ENCODE peak calls at places on chromosomes 11 and 22, in four cellular contexts. J is fibroblast of pulmonary artery, M is fibroblast of the aortic adventitia, R is psoas muscle. A is an unnamed sample.

GRCh38 chr11:19816040-19816439 is 103.4 kb downstream of the NAV2 start:
- DNase-seq in J (no peak), M (no peak), R (no peak), A (no peak)

GRCh38 chr22:48678171-48679135 is 1149.2 kb downstream of the BRD1 start:
- DNase-seq in J (no peak), M (no peak), R (peak), A (no peak)

GRCh38 chr11:10181811-10182210 is 112.2 kb downstream of the SBF2 start:
- DNase-seq in J (peak), M (peak), R (no peak), A (peak)

GRCh38 chr22:38422615-38423511 is 32.1 kb downstream of the KCNJ4 start:
- DNase-seq in J (no peak), M (no peak), R (no peak), A (no peak)

GRCh38 chr22:24994070-24994763 is 41.7 kb downstream of the KIAA1671 start:
- DNase-seq in J (no peak), M (peak), R (no peak), A (peak)

GRCh38 chr11:47886096-47886495 is 37.9 kb upstream of the NUP160 start:
- DNase-seq in J (peak), M (peak), R (no peak), A (peak)

GRCh38 chr22:17943533-17944204 is 80.7 kb downstream of the MICAL3 start:
- DNase-seq in J (no peak), M (no peak), R (no peak), A (no peak)

GRCh38 chr22:44479662-44480061 is 18.4 kb downstream of the RTL6 start:
- DNase-seq in J (no peak), M (no peak), R (no peak), A (no peak)

GRCh38 chr11:107713009-107713408 is 1.2 kb upstream of the SLN start:
- DNase-seq in J (no peak), M (no peak), R (no peak), A (no peak)

GRCh38 chr22:24119476-24119875 is 61.8 kb upstream of the SUSD2 start:
- DNase-seq in J (no peak), M (no peak), R (no peak), A (no peak)

GRCh38 chr11:64762277-64762915 is 2.6 kb upstream of the PYGM start:
- DNase-seq in J (no peak), M (no peak), R (peak), A (no peak)

DNA sequence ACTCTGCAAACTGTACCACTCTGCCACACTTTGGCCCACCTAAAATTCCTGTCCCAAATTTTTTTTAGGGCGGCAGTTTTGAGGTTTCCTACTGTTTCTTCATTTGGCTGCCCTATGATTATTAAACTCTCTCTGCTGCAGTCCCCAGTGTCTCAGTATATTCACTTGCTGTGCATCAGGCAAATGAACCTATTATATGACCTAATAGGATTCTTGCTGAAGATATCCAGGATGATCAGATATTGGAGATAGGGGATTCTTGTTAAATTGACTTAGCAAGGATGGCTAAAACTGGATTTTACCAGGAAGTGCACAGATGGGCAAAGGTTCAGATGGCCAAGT is 410.8 kb upstream of the DDI1 start:
- DNase-seq in J (no peak), M (no peak), R (no peak), A (no peak)
- TF ChIP-seq CTCF in J (no peak), M (no peak), R (no peak), A (no peak)

DNA sequence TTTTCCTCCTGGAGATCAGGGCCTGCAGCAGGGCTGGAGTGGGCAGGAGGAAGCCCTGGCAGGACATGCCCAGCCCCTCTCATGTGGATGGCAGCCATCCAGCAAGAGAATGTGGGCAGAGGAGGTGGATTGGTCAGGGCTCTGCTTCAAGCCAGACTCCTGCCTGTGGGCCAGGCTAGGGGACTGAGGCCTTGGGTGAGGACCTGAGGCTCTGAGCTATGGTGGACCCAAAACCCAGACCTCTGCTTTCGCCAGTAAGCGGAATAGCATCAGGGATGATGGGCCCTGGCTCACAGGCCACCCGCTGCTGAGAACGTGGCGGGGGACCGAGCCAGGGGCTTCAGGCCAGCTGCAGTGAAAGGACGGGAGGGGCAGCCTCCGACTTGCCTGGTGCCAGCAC is 57.4 kb downstream of the LINC01488 start:
- DNase-seq in J (no peak), M (no peak), R (no peak), A (no peak)
- TF ChIP-seq CTCF in J (no peak), M (no peak), R (no peak), A (no peak)

GRCh38 chr11:69943066-69943465 is 123.8 kb upstream of the FGF3 start:
- DNase-seq in J (no peak), M (peak), R (peak), A (no peak)
- TF ChIP-seq CTCF in J (no peak), M (no peak), R (no peak), A (no peak)

GRCh38 chr11:96091476-96091875 is 167.6 kb upstream of the MTMR2 start:
- DNase-seq in J (no peak), M (peak), R (no peak), A (no peak)
- TF ChIP-seq CTCF in J (no peak), M (peak), R (no peak), A (no peak)

GRCh38 chr11:128484172-128484571 is 103.2 kb downstream of the ETS1 start:
- DNase-seq in J (no peak), M (no peak), R (no peak), A (no peak)
- TF ChIP-seq CTCF in J (no peak), M (no peak), R (no peak), A (peak)

GRCh38 chr22:22955866-22956535 is 68.4 kb downstream of the IGLL5 start:
- DNase-seq in J (peak), M (peak), R (peak), A (peak)

GRCh38 chr22:22959147-22959827 is 71.7 kb downstream of the IGLL5 start:
- DNase-seq in J (peak), M (peak), R (peak), A (peak)

GRCh38 chr22:22955276-22955798 is 67.7 kb downstream of the IGLL5 start:
- DNase-seq in J (no peak), M (no peak), R (no peak), A (no peak)

GRCh38 chr22:22958621-22959020 is 71.0 kb downstream of the IGLL5 start:
- DNase-seq in J (no peak), M (no peak), R (no peak), A (no peak)

GRCh38 chr22:22957090-22957489 is 69.5 kb downstream of the IGLL5 start:
- DNase-seq in J (no peak), M (no peak), R (no peak), A (no peak)
- TF ChIP-seq CTCF in J (no peak), M (no peak), R (no peak), A (no peak)

GRCh38 chr11:114163830-114164401 is 104.4 kb downstream of the ZBTB16 start:
- DNase-seq in J (peak), M (no peak), R (peak), A (peak)
- TF ChIP-seq CTCF in J (no peak), M (no peak), R (no peak), A (no peak)

DNA sequence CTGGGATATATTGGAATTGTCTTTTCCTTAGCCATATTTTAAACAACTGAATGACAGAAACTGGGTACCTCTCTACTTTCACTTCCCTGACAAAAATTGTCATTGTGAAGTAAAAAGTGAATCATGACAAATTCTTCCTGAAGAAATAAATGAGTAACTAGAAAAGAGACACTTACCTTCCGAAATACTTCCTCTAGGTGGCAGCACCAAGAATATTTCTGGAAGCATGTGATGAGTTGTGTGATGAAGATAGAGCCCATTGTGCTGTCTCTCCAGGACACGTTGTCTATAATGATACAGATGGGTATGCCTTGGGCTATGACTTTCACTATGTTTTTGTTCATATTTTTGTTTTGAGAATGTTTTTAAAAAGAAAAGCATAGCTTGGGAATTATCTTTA is 21.5 kb downstream of the CASP4 start:
- DNase-seq in J (peak), M (peak), R (no peak), A (peak)
- TF ChIP-seq CTCF in J (peak), M (peak), R (peak), A (peak)

DNA sequence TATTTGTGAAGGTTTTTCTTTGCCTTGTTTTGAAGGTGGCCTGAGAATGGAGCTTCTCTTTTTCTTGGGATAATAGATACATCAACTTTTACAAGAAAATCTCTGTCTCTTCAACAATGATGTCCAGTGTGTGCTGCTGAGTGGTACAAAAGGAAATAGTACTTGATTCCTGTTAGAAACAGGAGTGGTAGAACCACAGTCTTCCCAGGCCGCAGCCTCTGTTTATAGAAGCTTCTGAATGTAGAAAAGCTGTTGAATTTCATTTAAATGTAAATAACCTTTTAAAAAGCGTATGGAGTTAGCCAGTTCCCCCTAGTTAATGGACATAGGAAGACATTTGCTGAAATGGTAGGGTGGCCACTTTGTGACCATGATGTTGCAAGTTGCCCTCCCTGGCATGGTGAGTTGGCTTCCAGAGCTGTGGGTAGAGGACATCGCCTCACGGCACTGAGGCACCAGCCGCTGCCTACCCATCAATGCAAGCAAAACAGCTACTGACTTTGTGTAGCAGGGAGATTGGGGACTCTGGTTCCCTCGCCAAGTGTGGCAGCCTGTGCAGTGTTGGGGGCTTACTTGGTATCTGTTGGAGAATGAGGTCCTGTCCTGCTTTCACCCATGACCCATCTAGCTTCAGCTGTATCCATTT is 31.6 kb downstream of the C11orf91 start:
- DNase-seq in J (no peak), M (no peak), R (no peak), A (no peak)
- TF ChIP-seq CTCF in J (no peak), M (no peak), R (no peak), A (no peak)

GRCh38 chr11:131581006-131581405 is 210.6 kb downstream of the NTM start:
- DNase-seq in J (no peak), M (no peak), R (no peak), A (no peak)

GRCh38 chr11:131580466-131580865 is 210.1 kb downstream of the NTM start:
- DNase-seq in J (no peak), M (no peak), R (no peak), A (no peak)

GRCh38 chr11:131583823-131584222 is 213.4 kb downstream of the NTM start:
- DNase-seq in J (no peak), M (no peak), R (no peak), A (no peak)

GRCh38 chr11:131582021-131582531 is 211.7 kb downstream of the NTM start:
- DNase-seq in J (no peak), M (no peak), R (no peak), A (no peak)

GRCh38 chr11:131579932-131580387 is 209.5 kb downstream of the NTM start:
- DNase-seq in J (peak), M (peak), R (no peak), A (peak)
- TF ChIP-seq CTCF in J (peak), M (peak), R (peak), A (peak)

A was measured in fibroblast of mammary gland.